ENCODE peak calls at places on chromosome 19, in seven cellular contexts. T, A, I, H, V, R and C are unnamed samples. For H3K9me3, the result is how much of the 10 kb centered on the place peaks cover.

GRCh38 chr19:364496-365287 is 20.1 kb upstream of the MIER2 start:
- DNase-seq in A (no peak), V (no peak), I (no peak), T (no peak), R (no peak), H (no peak), C (no peak)

GRCh38 chr19:10116085-10116865 is 3.4 kb downstream of the EIF3G start:
- DNase-seq in A (no peak), I (no peak), H (no peak), V (peak), R (no peak), T (no peak), C (no peak)

GRCh38 chr19:47445937-47446402 is 25.7 kb downstream of the SLC8A2 start:
- DNase-seq in A (no peak), V (peak), R (no peak), H (no peak), I (peak), T (peak), C (peak)

GRCh38 chr19:6707011-6707657 is 13.3 kb downstream of the C3 start:
- DNase-seq in H (no peak), T (no peak), V (peak), I (no peak), R (no peak), A (no peak), C (no peak)

GRCh38 chr19:17530586-17530985 is 19.1 kb downstream of the PGLS start:
- DNase-seq in H (no peak), A (no peak), T (no peak), V (no peak), I (no peak), R (no peak), C (no peak)

GRCh38 chr19:54464044-54464623 is 556 bp upstream of the LENG9 start:
- DNase-seq in T (peak), R (peak), A (peak), V (peak), H (peak), I (peak), C (peak)

GRCh38 chr19:34853369-34853768 is 73.3 kb upstream of the ZNF30 start:
- DNase-seq in T (no peak), R (no peak), A (no peak), H (no peak), I (no peak), V (no peak), C (no peak)

GRCh38 chr19:31528261-31528660 is 179.0 kb upstream of the TSHZ3 start:
- DNase-seq in I (no peak), H (no peak), T (no peak), R (no peak), V (no peak), A (no peak), C (no peak)

GRCh38 chr19:3227054-3227626 is 2.7 kb downstream of the CELF5 start:
- DNase-seq in A (no peak), I (no peak), T (no peak), H (no peak), R (no peak), V (no peak), C (no peak)

GRCh38 chr19:4977299-4978174 is 8.6 kb downstream of the KDM4B start:
- DNase-seq in V (peak), H (no peak), R (peak), T (peak), I (no peak), A (no peak), C (no peak)

GRCh38 chr19:16369664-16370576 is 45.3 kb downstream of the KLF2 start:
- DNase-seq in A (no peak), T (no peak), H (no peak), V (peak), I (peak), R (no peak), C (peak)

GRCh38 chr19:52786078-52786463 is 520 bp downstream of the ZNF600 start:
- DNase-seq in T (no peak), V (no peak), H (no peak), I (no peak), A (no peak), R (no peak), C (no peak)

GRCh38 chr19:6767081-6767356 is 216 bp downstream of the SH2D3A start:
- DNase-seq in A (no peak), T (no peak), H (no peak), I (no peak), R (no peak), V (no peak), C (no peak)

GRCh38 chr19:17807731-17808316 is 12.9 kb downstream of the B3GNT3 start:
- DNase-seq in A (no peak), R (no peak), I (no peak), T (no peak), V (no peak), H (no peak), C (no peak)

GRCh38 chr19:3459322-3459881 is 20.9 kb downstream of the SMIM24 start:
- DNase-seq in R (peak), I (no peak), V (peak), H (no peak), A (peak), T (peak), C (no peak)

GRCh38 chr19:781800-782194 is 15.5 kb upstream of the PTBP1 start:
- DNase-seq in I (no peak), R (no peak), H (no peak), V (no peak), A (no peak), T (no peak), C (no peak)

GRCh38 chr19:36032251-36033104 is at the start of gene CLIP3:
- DNase-seq in V (peak), T (peak), I (no peak), H (peak), R (peak), A (no peak), C (no peak)

GRCh38 chr19:6739884-6740588 is 556 bp downstream of the TRIP10 start:
- DNase-seq in V (peak), H (no peak), T (no peak), A (no peak), I (no peak), R (peak), C (no peak)

GRCh38 chr19:16659832-16660708 is at the start of gene SMIM7:
- DNase-seq in R (peak), V (peak), T (peak), I (peak), A (peak), H (peak), C (peak)

GRCh38 chr19:38062959-38063786 is 156.2 kb downstream of the SIPA1L3 start:
- DNase-seq in I (no peak), A (no peak), R (no peak), T (no peak), H (no peak), V (no peak), C (no peak)

GRCh38 chr19:18423258-18424020 is 4.2 kb downstream of the SSBP4 start:
- DNase-seq in I (no peak), R (no peak), H (no peak), A (no peak), T (no peak), V (no peak), C (no peak)

GRCh38 chr19:32407004-32407992 is 1.7 kb downstream of the DPY19L3 start:
- DNase-seq in T (peak), I (no peak), A (no peak), H (no peak), V (peak), R (no peak), C (no peak)

GRCh38 chr19:4870025-4870700 is 2.7 kb upstream of the PLIN3 start:
- DNase-seq in V (peak), A (no peak), H (no peak), T (peak), I (no peak), R (no peak), C (no peak)

GRCh38 chr19:38734426-38735256 is 9.6 kb downstream of the CAPN12 start:
- DNase-seq in A (no peak), I (peak), V (peak), T (no peak), H (no peak), R (no peak), C (peak)

GRCh38 chr19:48920949-48921348 is 12.6 kb upstream of the DHDH start:
- DNase-seq in T (no peak), H (no peak), R (no peak), V (no peak), A (no peak), I (no peak), C (no peak)

GRCh38 chr19:30317403-30317802 is 54.8 kb upstream of the ZNF536 start:
- DNase-seq in V (no peak), I (no peak), H (no peak), A (no peak), R (no peak), T (no peak), C (no peak)

GRCh38 chr19:49363265-49364082 is at the start of gene DKKL1:
- DNase-seq in I (peak), R (peak), T (peak), V (peak), H (peak), A (peak), C (peak)

GRCh38 chr19:532578-533484 is 1.3 kb downstream of the CDC34 start:
- DNase-seq in A (peak), R (peak), I (peak), T (peak), V (peak), H (no peak), C (no peak)

GRCh38 chr19:15101479-15102082 is 5.6 kb upstream of the SYDE1 start:
- DNase-seq in H (no peak), A (no peak), I (peak), V (no peak), R (no peak), T (peak), C (no peak)

GRCh38 chr19:49896863-49897621 is at the start of gene IL4I1:
- DNase-seq in A (no peak), I (peak), V (no peak), R (no peak), T (peak), H (no peak), C (peak)

GRCh38 chr19:47765522-47766358 is 12.8 kb upstream of the SELENOW start:
- DNase-seq in H (no peak), R (peak), V (peak), A (peak), I (peak), T (peak), C (no peak)

GRCh38 chr19:5238700-5239099 is 101.9 kb downstream of the PTPRS start:
- DNase-seq in H (no peak), A (no peak), I (no peak), R (no peak), V (peak), T (no peak), C (no peak)

GRCh38 chr19:5237190-5237780 is 103.3 kb downstream of the PTPRS start:
- DNase-seq in V (peak), H (no peak), T (no peak), A (no peak), R (no peak), I (no peak), C (no peak)

DNA sequence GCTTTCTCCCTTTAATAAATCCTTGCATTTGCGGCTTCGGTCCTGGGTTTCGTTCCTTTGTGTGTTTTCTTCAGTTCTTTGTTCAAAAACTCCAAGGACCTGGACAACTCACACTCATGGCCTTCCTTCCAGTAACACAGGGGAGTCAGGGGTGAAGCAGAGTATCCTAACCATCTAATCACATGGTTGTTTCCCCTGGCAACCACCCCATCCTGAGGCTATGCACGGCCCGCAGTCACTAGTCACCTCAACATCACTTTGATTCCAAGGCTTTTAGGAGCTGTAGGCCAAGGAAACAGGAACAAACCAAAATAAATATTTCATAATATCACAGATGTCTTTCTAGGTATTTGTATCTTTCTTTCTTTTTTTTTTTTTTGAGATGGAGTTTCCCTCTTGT is 28.9 kb downstream of the ZNF101 start:
- DNase-seq in I (no peak), T (no peak), A (no peak), V (no peak), H (no peak), R (no peak), C (no peak)
- H3K9me3 ChIP-seq in I (under half), T (under half), A (under half), V (under half), H (under half), R (half or more), C (under half)

GRCh38 chr19:20431826-20432225 is 133.8 kb downstream of the ZNF737 start:
- DNase-seq in I (no peak), T (no peak), V (no peak), A (no peak), R (no peak), H (no peak), C (no peak)
- H3K9me3 ChIP-seq in I (under half), T (under half), V (under half), A (under half), R (under half), H (under half), C (under half)

DNA sequence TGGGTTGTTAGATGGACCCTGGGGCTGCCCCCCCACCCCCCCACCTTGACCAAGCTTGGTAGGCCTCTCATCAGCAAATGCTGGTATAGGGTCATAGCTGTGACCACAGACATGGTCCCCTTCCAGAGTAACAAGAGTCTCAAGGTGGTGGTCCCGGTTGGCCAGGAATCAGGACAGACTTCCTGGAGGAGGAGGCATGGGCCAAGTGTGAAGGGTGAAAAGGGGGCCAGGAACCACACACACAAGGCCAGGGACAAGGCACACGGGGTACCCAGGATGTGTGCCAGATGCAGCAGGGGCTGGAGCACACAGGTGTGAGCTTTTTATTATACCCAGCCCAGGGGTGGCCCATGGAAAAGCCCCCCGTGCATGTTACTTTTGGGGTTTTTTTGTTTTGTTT is 1.0 kb upstream of the MRI1 start:
- DNase-seq in T (no peak), R (no peak), I (no peak), A (no peak), H (no peak), V (no peak), C (no peak)
- H3K9me3 ChIP-seq in T (under half), R (under half), I (under half), A (under half), H (under half), V (under half), C (under half)

GRCh38 chr19:37059142-37059541 is 19.1 kb upstream of the ZNF420 start:
- DNase-seq in R (no peak), H (no peak), I (no peak), T (no peak), A (no peak), V (no peak), C (no peak)

GRCh38 chr19:37055330-37055729 is 22.9 kb upstream of the ZNF420 start:
- DNase-seq in I (no peak), A (no peak), T (no peak), H (no peak), R (no peak), V (no peak), C (no peak)

GRCh38 chr19:37056776-37057175 is 21.5 kb upstream of the ZNF420 start:
- DNase-seq in A (no peak), I (no peak), H (no peak), R (no peak), T (no peak), V (no peak), C (no peak)
- H3K9me3 ChIP-seq in A (half or more), I (under half), H (half or more), R (half or more), T (under half), V (under half), C (under half)

DNA sequence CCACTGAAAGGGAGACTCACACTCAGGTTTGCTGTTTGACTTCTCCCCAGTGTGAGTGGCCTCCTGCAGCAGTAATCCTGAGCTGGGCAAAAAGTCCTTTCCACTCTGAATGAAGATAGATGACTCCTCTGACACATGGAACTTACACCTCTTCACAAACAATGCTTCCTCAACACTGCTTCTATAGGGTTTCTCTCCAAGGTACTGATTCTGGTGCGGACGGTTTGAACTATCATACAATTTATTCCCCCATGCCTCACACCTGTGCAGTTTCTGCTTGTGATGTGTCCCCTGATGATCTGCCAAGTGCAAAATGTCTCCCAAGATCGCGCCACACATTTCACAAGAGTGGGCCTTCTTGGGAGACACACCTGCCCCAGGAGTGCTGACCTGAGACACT is 7.6 kb downstream of the ZNF418 start:
- DNase-seq in I (no peak), T (no peak), V (no peak), A (no peak), R (no peak), H (no peak), C (no peak)
- H3K9me3 ChIP-seq in I (under half), T (under half), V (half or more), A (half or more), R (half or more), H (half or more), C (under half)

GRCh38 chr19:41708481-41708880 is at the start of gene CEACAM5:
- DNase-seq in T (no peak), H (no peak), A (no peak), I (no peak), R (no peak), V (no peak), C (no peak)

GRCh38 chr19:41705393-41706174 is 2.8 kb upstream of the CEACAM5 start:
- DNase-seq in T (peak), H (peak), A (no peak), R (peak), I (peak), V (no peak), C (no peak)

GRCh38 chr19:41707871-41708371 is 505 bp upstream of the CEACAM5 start:
- DNase-seq in T (no peak), H (no peak), I (no peak), A (no peak), V (no peak), R (no peak), C (no peak)

GRCh38 chr19:41707502-41707812 is 969 bp upstream of the CEACAM5 start:
- DNase-seq in V (no peak), H (no peak), R (no peak), A (no peak), T (no peak), I (no peak), C (no peak)

GRCh38 chr19:41706741-41707501 is 1.5 kb upstream of the CEACAM5 start:
- DNase-seq in A (peak), I (peak), R (peak), V (peak), T (peak), H (peak), C (peak)
- H3K9me3 ChIP-seq in A (under half), I (under half), R (under half), V (under half), T (under half), H (under half), C (under half)

DNA sequence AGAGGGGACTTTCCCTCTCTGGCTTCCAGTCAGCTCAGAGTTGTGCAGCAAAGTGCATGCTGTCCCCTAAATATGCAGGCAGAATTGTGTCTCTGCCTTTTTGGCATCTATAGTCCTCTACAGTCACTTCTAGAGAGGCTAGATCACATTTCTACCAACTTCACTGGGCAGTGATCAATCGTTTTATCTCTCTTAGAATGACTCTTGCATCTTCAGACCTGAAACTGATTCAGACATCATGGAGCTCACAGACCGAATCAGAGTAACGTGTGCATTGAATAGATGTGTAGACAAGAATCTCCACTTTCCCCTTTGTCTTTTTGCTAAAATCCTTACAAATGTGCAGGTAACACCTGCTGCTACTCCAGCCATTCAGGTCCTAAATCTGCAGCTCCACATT is 6.2 kb downstream of the ZNF253 start:
- DNase-seq in H (no peak), I (no peak), V (no peak), R (no peak), A (no peak), T (no peak), C (no peak)
- H3K9me3 ChIP-seq in H (under half), I (under half), V (under half), R (under half), A (under half), T (under half), C (under half)

GRCh38 chr19:44278181-44278690 is 18.6 kb downstream of the ZNF233 start:
- DNase-seq in T (no peak), A (no peak), H (no peak), R (no peak), I (no peak), V (no peak), C (no peak)

GRCh38 chr19:44282846-44283245 is 22.0 kb downstream of the ZNF235 start:
- DNase-seq in H (no peak), V (no peak), I (no peak), T (no peak), A (no peak), R (no peak), C (no peak)

GRCh38 chr19:44280916-44281315 is 21.2 kb downstream of the ZNF233 start:
- DNase-seq in I (no peak), A (no peak), H (no peak), T (no peak), R (no peak), V (no peak), C (no peak)

DNA sequence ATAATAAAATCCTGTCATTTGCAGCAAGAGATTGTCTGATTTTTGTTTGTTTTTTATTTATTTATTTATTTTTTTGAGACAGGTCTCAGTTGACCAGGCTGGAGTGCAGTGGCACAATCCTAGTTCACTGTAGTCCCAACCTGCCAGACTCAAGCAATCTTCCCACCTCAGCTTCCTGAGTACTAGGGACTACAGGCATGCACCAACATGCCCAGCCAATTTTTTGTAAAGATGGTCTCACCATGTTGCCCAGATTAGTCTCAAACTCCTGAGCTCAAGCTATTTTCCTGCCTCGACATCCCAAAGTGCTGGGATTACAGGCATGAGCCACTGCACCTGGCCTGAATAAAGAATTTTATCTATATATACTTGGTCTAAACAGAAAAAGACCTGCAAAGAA is 17.6 kb downstream of the ZNF233 start:
- DNase-seq in R (no peak), T (no peak), V (no peak), H (no peak), A (no peak), I (no peak), C (no peak)
- H3K9me3 ChIP-seq in R (half or more), T (under half), V (half or more), H (under half), A (half or more), I (under half), C (under half)